ENCODE peak calls at places on chromosomes 7 and 10, in nine cellular contexts. One of them, this sample, is unnamed.

GRCh38 chr7:151431768-151432311 is 8.1 kb downstream of the CRYGN start:
- DNase-seq in GM10248: no peak
- DNase-seq in midbrain: no peak
- DNase-seq in NCI-H446: no peak
- DNase-seq in LHCN-M2: no peak
- DNase-seq in activated CD4-positive, alpha-beta T cell treated with anti-CD3 and anti-CD28 coated beads, Interleukin-2, amount 50 U/mL, for 24 hours: no peak
- DNase-seq in astrocyte of the hippocampus: no peak
- DNase-seq in neural progenitor cell: no peak
- DNase-seq in activated naive CD4-positive, alpha-beta T cell treated with anti-CD3 and anti-CD28 coated beads, Interleukin-2, amount 10 ng/mL, durations not matched to agents 7 days and 5 days: no peak
- DNase-seq in this sample: no peak

GRCh38 chr10:122279725-122280141 is 8.6 kb downstream of the BTBD16 start:
- DNase-seq in astrocyte of the hippocampus: peak
- DNase-seq in LHCN-M2: peak
- DNase-seq in activated CD4-positive, alpha-beta T cell treated with anti-CD3 and anti-CD28 coated beads, Interleukin-2, amount 50 U/mL, for 24 hours: no peak
- DNase-seq in activated naive CD4-positive, alpha-beta T cell treated with anti-CD3 and anti-CD28 coated beads, Interleukin-2, amount 10 ng/mL, durations not matched to agents 7 days and 5 days: peak
- DNase-seq in midbrain: peak
- DNase-seq in neural progenitor cell: peak
- DNase-seq in NCI-H446: no peak
- DNase-seq in GM10248: peak
- DNase-seq in this sample: peak

GRCh38 chr7:110084177-110084807 is 1006.6 kb upstream of the LRRN3 start:
- DNase-seq in astrocyte of the hippocampus: no peak
- DNase-seq in activated naive CD4-positive, alpha-beta T cell treated with anti-CD3 and anti-CD28 coated beads, Interleukin-2, amount 10 ng/mL, durations not matched to agents 7 days and 5 days: no peak
- DNase-seq in GM10248: no peak
- DNase-seq in activated CD4-positive, alpha-beta T cell treated with anti-CD3 and anti-CD28 coated beads, Interleukin-2, amount 50 U/mL, for 24 hours: no peak
- DNase-seq in midbrain: no peak
- DNase-seq in NCI-H446: peak
- DNase-seq in neural progenitor cell: no peak
- DNase-seq in LHCN-M2: no peak
- DNase-seq in this sample: no peak

GRCh38 chr7:54799792-54800191 is 40.8 kb upstream of the SEC61G start:
- DNase-seq in activated naive CD4-positive, alpha-beta T cell treated with anti-CD3 and anti-CD28 coated beads, Interleukin-2, amount 10 ng/mL, durations not matched to agents 7 days and 5 days: no peak
- DNase-seq in NCI-H446: no peak
- DNase-seq in activated CD4-positive, alpha-beta T cell treated with anti-CD3 and anti-CD28 coated beads, Interleukin-2, amount 50 U/mL, for 24 hours: no peak
- DNase-seq in midbrain: no peak
- DNase-seq in GM10248: no peak
- DNase-seq in LHCN-M2: no peak
- DNase-seq in astrocyte of the hippocampus: no peak
- DNase-seq in neural progenitor cell: no peak
- DNase-seq in this sample: no peak

GRCh38 chr7:35398518-35398917 is 144.6 kb upstream of the TBX20 start:
- DNase-seq in midbrain: no peak
- DNase-seq in LHCN-M2: no peak
- DNase-seq in astrocyte of the hippocampus: no peak
- DNase-seq in activated naive CD4-positive, alpha-beta T cell treated with anti-CD3 and anti-CD28 coated beads, Interleukin-2, amount 10 ng/mL, durations not matched to agents 7 days and 5 days: no peak
- DNase-seq in GM10248: no peak
- DNase-seq in activated CD4-positive, alpha-beta T cell treated with anti-CD3 and anti-CD28 coated beads, Interleukin-2, amount 50 U/mL, for 24 hours: no peak
- DNase-seq in NCI-H446: no peak
- DNase-seq in neural progenitor cell: no peak
- DNase-seq in this sample: no peak

GRCh38 chr7:121442845-121443244 is 46.7 kb upstream of the FAM3C start:
- DNase-seq in neural progenitor cell: no peak
- DNase-seq in LHCN-M2: no peak
- DNase-seq in NCI-H446: no peak
- DNase-seq in GM10248: no peak
- DNase-seq in activated CD4-positive, alpha-beta T cell treated with anti-CD3 and anti-CD28 coated beads, Interleukin-2, amount 50 U/mL, for 24 hours: no peak
- DNase-seq in activated naive CD4-positive, alpha-beta T cell treated with anti-CD3 and anti-CD28 coated beads, Interleukin-2, amount 10 ng/mL, durations not matched to agents 7 days and 5 days: no peak
- DNase-seq in midbrain: no peak
- DNase-seq in astrocyte of the hippocampus: peak
- DNase-seq in this sample: no peak

GRCh38 chr10:62545667-62546066 is 171.5 kb downstream of the ZNF365 start:
- DNase-seq in GM10248: no peak
- DNase-seq in activated CD4-positive, alpha-beta T cell treated with anti-CD3 and anti-CD28 coated beads, Interleukin-2, amount 50 U/mL, for 24 hours: no peak
- DNase-seq in neural progenitor cell: no peak
- DNase-seq in midbrain: no peak
- DNase-seq in astrocyte of the hippocampus: no peak
- DNase-seq in LHCN-M2: peak
- DNase-seq in activated naive CD4-positive, alpha-beta T cell treated with anti-CD3 and anti-CD28 coated beads, Interleukin-2, amount 10 ng/mL, durations not matched to agents 7 days and 5 days: no peak
- DNase-seq in NCI-H446: no peak
- DNase-seq in this sample: no peak

GRCh38 chr10:106076496-106076895 is 1088.0 kb downstream of the SORCS1 start:
- DNase-seq in NCI-H446: no peak
- DNase-seq in neural progenitor cell: no peak
- DNase-seq in midbrain: no peak
- DNase-seq in GM10248: no peak
- DNase-seq in activated CD4-positive, alpha-beta T cell treated with anti-CD3 and anti-CD28 coated beads, Interleukin-2, amount 50 U/mL, for 24 hours: no peak
- DNase-seq in activated naive CD4-positive, alpha-beta T cell treated with anti-CD3 and anti-CD28 coated beads, Interleukin-2, amount 10 ng/mL, durations not matched to agents 7 days and 5 days: no peak
- DNase-seq in astrocyte of the hippocampus: no peak
- DNase-seq in LHCN-M2: no peak
- DNase-seq in this sample: no peak

GRCh38 chr7:134850048-134850447 is 70.6 kb downstream of the CALD1 start:
- DNase-seq in midbrain: no peak
- DNase-seq in neural progenitor cell: no peak
- DNase-seq in astrocyte of the hippocampus: no peak
- DNase-seq in activated naive CD4-positive, alpha-beta T cell treated with anti-CD3 and anti-CD28 coated beads, Interleukin-2, amount 10 ng/mL, durations not matched to agents 7 days and 5 days: no peak
- DNase-seq in NCI-H446: no peak
- DNase-seq in activated CD4-positive, alpha-beta T cell treated with anti-CD3 and anti-CD28 coated beads, Interleukin-2, amount 50 U/mL, for 24 hours: no peak
- DNase-seq in GM10248: no peak
- DNase-seq in LHCN-M2: no peak
- DNase-seq in this sample: no peak

This sample was measured in H1.